ENCODE peak calls at places on chromosomes 2 and 18, in four cellular contexts. G is fibroblast of gingiva; R is activated CD4-positive, alpha-beta T cell treated with anti-CD3 and anti-CD28 coated beads for 24 hours; Y is GM19239. W is an unnamed sample.

GRCh38 chr2:46377666-46378560 is 80.7 kb downstream of the EPAS1 start:
- DNase-seq in G (no peak), R (no peak), Y (no peak), W (no peak)

GRCh38 chr2:32931945-32932709 is 14.6 kb upstream of the LTBP1 start:
- DNase-seq in G (no peak), R (no peak), Y (no peak), W (no peak)

GRCh38 chr2:241666627-241667400 is 19.8 kb downstream of the DTYMK start:
- DNase-seq in G (no peak), R (no peak), Y (no peak), W (no peak)

GRCh38 chr18:36993068-36993467 is 164.1 kb downstream of the KIAA1328 start:
- DNase-seq in G (peak), R (no peak), Y (no peak), W (no peak)

GRCh38 chr18:4068552-4069158 is 386.5 kb downstream of the DLGAP1 start:
- DNase-seq in G (peak), R (peak), Y (peak), W (no peak)

GRCh38 chr2:1514391-1515072 is 101.3 kb downstream of the TPO start:
- DNase-seq in G (no peak), R (no peak), Y (no peak), W (no peak)

GRCh38 chr2:141676139-141676538 is 454.7 kb downstream of the LRP1B start:
- DNase-seq in G (no peak), R (no peak), Y (no peak), W (no peak)

GRCh38 chr2:37344453-37345361 is at the start of gene QPCT:
- DNase-seq in G (no peak), R (peak), Y (peak), W (peak)

GRCh38 chr2:36381965-36382364 is 26.4 kb downstream of the CRIM1 start:
- DNase-seq in G (no peak), R (no peak), Y (no peak), W (no peak)

GRCh38 chr18:44699571-44700261 is 19.0 kb downstream of the SETBP1 start:
- DNase-seq in G (no peak), R (no peak), Y (no peak), W (no peak)

GRCh38 chr2:202102425-202103005 is 29.5 kb downstream of the KIAA2012 start:
- DNase-seq in G (no peak), R (no peak), Y (no peak), W (no peak)

GRCh38 chr2:69309336-69310048 is 77.5 kb downstream of the GFPT1 start:
- DNase-seq in G (peak), R (no peak), Y (no peak), W (no peak)

GRCh38 chr2:78260861-78261260 is 738.7 kb upstream of the LRRTM4 start:
- DNase-seq in G (no peak), R (no peak), Y (no peak), W (no peak)

GRCh38 chr2:158024288-158024898 is 77.3 kb upstream of the UPP2 start:
- DNase-seq in G (peak), R (peak), Y (peak), W (peak)

GRCh38 chr2:178895872-178896271 is 88.6 kb upstream of the TTN start:
- DNase-seq in G (no peak), R (no peak), Y (no peak), W (no peak)

GRCh38 chr18:49023938-49024341 is 73.2 kb upstream of the SMAD7 start:
- DNase-seq in G (no peak), R (no peak), Y (no peak), W (no peak)

GRCh38 chr2:114424699-114425098 is 17.7 kb upstream of the DPP10 start:
- DNase-seq in G (no peak), R (no peak), Y (no peak), W (no peak)

GRCh38 chr2:232528746-232529445 is 2.9 kb downstream of the CHRND start:
- DNase-seq in G (no peak), R (no peak), Y (no peak), W (no peak)

GRCh38 chr2:71655498-71655897 is 202.1 kb downstream of the DYSF start:
- DNase-seq in G (no peak), R (no peak), Y (no peak), W (no peak)

GRCh38 chr2:43021791-43022500 is 204.5 kb downstream of the ZFP36L2 start:
- DNase-seq in G (no peak), R (no peak), Y (no peak), W (no peak)

GRCh38 chr18:57054891-57055290 is 92.0 kb upstream of the BOD1L2 start:
- DNase-seq in G (no peak), R (no peak), Y (no peak), W (no peak)

GRCh38 chr18:61551586-61551985 is 218.4 kb downstream of the CDH20 start:
- DNase-seq in G (peak), R (no peak), Y (peak), W (peak)

GRCh38 chr2:5367321-5367720 is 324.9 kb upstream of the SOX11 start:
- DNase-seq in G (no peak), R (no peak), Y (no peak), W (no peak)

GRCh38 chr2:16139663-16140610 is 199.6 kb downstream of the MYCN start:
- DNase-seq in G (no peak), R (no peak), Y (no peak), W (no peak)

GRCh38 chr18:45493830-45494229 is 121.4 kb upstream of the SLC14A2 start:
- DNase-seq in G (no peak), R (no peak), Y (no peak), W (no peak)

GRCh38 chr2:189302274-189302948 is 122.8 kb upstream of the COL5A2 start:
- DNase-seq in G (no peak), R (peak), Y (no peak), W (no peak)

GRCh38 chr2:108574332-108574731 is 40.1 kb downstream of the LIMS1 start:
- DNase-seq in G (no peak), R (no peak), Y (no peak), W (no peak)

GRCh38 chr2:100660851-100661584 is 98.2 kb downstream of the PDCL3 start:
- DNase-seq in G (no peak), R (no peak), Y (no peak), W (no peak)

GRCh38 chr2:145017149-145017548 is 497.2 kb upstream of the ZEB2 start:
- DNase-seq in G (no peak), R (no peak), Y (no peak), W (no peak)

GRCh38 chr2:70496819-70497218 is 56.8 kb downstream of the TGFA start:
- DNase-seq in G (no peak), R (no peak), Y (no peak), W (no peak)

GRCh38 chr2:163681765-163682164 is 54.0 kb downstream of the FIGN start:
- DNase-seq in G (peak), R (no peak), Y (no peak), W (no peak)